ENCODE peak calls at places on chromosome 21, in eight cellular contexts. P is stimulated activated CD8-positive, alpha-beta memory T cell treated with anti-CD3 and anti-CD28 coated beads, Interleukin-15, amount 100 ng/mL, for 4 hours; A is OCI-LY7; H is NCI-H510A; W is GM18507; R is RWPE1; M is NK-92 treated with Interleukin-12 subunit alpha and Interleukin-12 subunit beta, amount 100 ng/mL, for 24 hours; Y is GM20000. E is an unnamed sample.

GRCh38 chr21:24118738-24119470 is 1488.4 kb downstream of the MRPL39 start:
- DNase-seq in P (no peak), A (no peak), H (no peak), W (no peak), R (no peak), M (no peak), Y (no peak), E (no peak)

GRCh38 chr21:44267655-44268142 is 6.0 kb upstream of the DNMT3L start:
- DNase-seq in P (no peak), A (peak), H (no peak), W (no peak), R (no peak), M (no peak), Y (no peak), E (no peak)

GRCh38 chr21:41766883-41767605 is at the start of gene RIPK4:
- DNase-seq in P (no peak), A (peak), H (peak), W (peak), R (peak), M (no peak), Y (peak), E (peak)

GRCh38 chr21:26751305-26751704 is 93.9 kb downstream of the ADAMTS1 start:
- DNase-seq in P (no peak), A (no peak), H (no peak), W (no peak), R (no peak), M (no peak), Y (no peak), E (no peak)

GRCh38 chr21:41729701-41730368 is 37.0 kb downstream of the RIPK4 start:
- DNase-seq in P (no peak), A (peak), H (no peak), W (no peak), R (no peak), M (no peak), Y (no peak), E (no peak)

GRCh38 chr21:43728467-43729390 is 9.8 kb downstream of the PDXK start:
- DNase-seq in P (peak), A (peak), H (peak), W (peak), R (peak), M (peak), Y (peak), E (peak)

GRCh38 chr21:16117851-16118592 is 388.2 kb downstream of the USP25 start:
- DNase-seq in P (no peak), A (no peak), H (no peak), W (no peak), R (peak), M (no peak), Y (no peak), E (no peak)

GRCh38 chr21:14866859-14867560 is 197.8 kb downstream of the NRIP1 start:
- DNase-seq in P (no peak), A (no peak), H (no peak), W (no peak), R (no peak), M (no peak), Y (no peak), E (no peak)

GRCh38 chr21:44533121-44533890 is 6.7 kb downstream of the KRTAP10-1 start:
- DNase-seq in P (no peak), A (no peak), H (no peak), W (no peak), R (no peak), M (no peak), Y (no peak), E (peak)

GRCh38 chr21:45636459-45636858 is 7.1 kb upstream of the PCBP3 start:
- DNase-seq in P (no peak), A (no peak), H (no peak), W (no peak), R (no peak), M (no peak), Y (no peak), E (no peak)

GRCh38 chr21:27372381-27372780 is 405.5 kb upstream of the ADAMTS5 start:
- DNase-seq in P (no peak), A (no peak), H (no peak), W (no peak), R (no peak), M (no peak), Y (no peak), E (no peak)

GRCh38 chr21:37155216-37155615 is 82.2 kb downstream of the TTC3 start:
- DNase-seq in P (no peak), A (no peak), H (no peak), W (no peak), R (no peak), M (no peak), Y (no peak), E (no peak)

GRCh38 chr21:42534361-42534900 is 20.8 kb downstream of the SLC37A1 start:
- DNase-seq in P (no peak), A (peak), H (peak), W (no peak), R (no peak), M (no peak), Y (no peak), E (peak)

GRCh38 chr21:41597227-41597626 is 89.3 kb upstream of the TMPRSS2 start:
- DNase-seq in P (no peak), A (no peak), H (no peak), W (no peak), R (no peak), M (no peak), Y (no peak), E (peak)

GRCh38 chr21:36288651-36289243 is 31.2 kb upstream of the MORC3 start:
- DNase-seq in P (no peak), A (no peak), H (no peak), W (no peak), R (no peak), M (no peak), Y (no peak), E (no peak)

GRCh38 chr21:45589686-45590245 is 47.5 kb upstream of the SLC19A1 start:
- DNase-seq in P (no peak), A (no peak), H (no peak), W (no peak), R (no peak), M (no peak), Y (no peak), E (no peak)

GRCh38 chr21:38277501-38278111 is 20.8 kb downstream of the KCNJ15 start:
- DNase-seq in P (no peak), A (no peak), H (no peak), W (no peak), R (peak), M (no peak), Y (no peak), E (peak)

GRCh38 chr21:39630191-39630591 is 17.5 kb downstream of the B3GALT5 start:
- DNase-seq in P (no peak), A (no peak), H (no peak), W (no peak), R (no peak), M (no peak), Y (no peak), E (no peak)

GRCh38 chr21:17900990-17901385 is 81.8 kb upstream of the C21orf91 start:
- DNase-seq in P (no peak), A (no peak), H (no peak), W (no peak), R (no peak), M (no peak), Y (no peak), E (no peak)

GRCh38 chr21:38660333-38661295 is 145.1 kb upstream of the ETS2 start:
- DNase-seq in P (no peak), A (no peak), H (no peak), W (no peak), R (no peak), M (no peak), Y (peak), E (peak)

GRCh38 chr21:32562915-32563314 is 22.4 kb downstream of the TCP10L start:
- DNase-seq in P (no peak), A (no peak), H (no peak), W (no peak), R (no peak), M (no peak), Y (no peak), E (no peak)

GRCh38 chr21:44439211-44439600 is 16.1 kb upstream of the LRRC3 start:
- DNase-seq in P (no peak), A (no peak), H (no peak), W (no peak), R (no peak), M (no peak), Y (no peak), E (no peak)

GRCh38 chr21:27110956-27111355 is 144.1 kb upstream of the ADAMTS5 start:
- DNase-seq in P (no peak), A (no peak), H (no peak), W (no peak), R (no peak), M (no peak), Y (no peak), E (no peak)

GRCh38 chr21:17732306-17732705 is 86.8 kb downstream of the C21orf91 start:
- DNase-seq in P (no peak), A (no peak), H (no peak), W (no peak), R (no peak), M (no peak), Y (no peak), E (no peak)

GRCh38 chr21:36791695-36792451 is 93.0 kb downstream of the SIM2 start:
- DNase-seq in P (no peak), A (no peak), H (no peak), W (no peak), R (no peak), M (no peak), Y (no peak), E (no peak)

GRCh38 chr21:26061437-26061836 is 109.1 kb downstream of the APP start:
- DNase-seq in P (no peak), A (no peak), H (no peak), W (no peak), R (no peak), M (no peak), Y (no peak), E (no peak)

GRCh38 chr21:43365611-43366426 is 61.1 kb downstream of the SIK1 start:
- DNase-seq in P (no peak), A (no peak), H (no peak), W (no peak), R (no peak), M (no peak), Y (no peak), E (no peak)

GRCh38 chr21:39633043-39633442 is 20.3 kb downstream of the B3GALT5 start:
- DNase-seq in P (no peak), A (no peak), H (no peak), W (no peak), R (peak), M (no peak), Y (no peak), E (no peak)

GRCh38 chr21:38352536-38353219 is 95.9 kb downstream of the KCNJ15 start:
- DNase-seq in P (no peak), A (no peak), H (peak), W (no peak), R (peak), M (peak), Y (peak), E (no peak)

GRCh38 chr21:42286416-42286815 is 28.8 kb downstream of the TFF3 start:
- DNase-seq in P (no peak), A (no peak), H (no peak), W (no peak), R (no peak), M (no peak), Y (peak), E (no peak)

E was measured in ascending aorta.